ENCODE peak calls at places on chromosome 21, in five cellular contexts. One of them, this sample, is unnamed.

GRCh38 chr21:42526379-42526727 is 12.7 kb downstream of the SLC37A1 start:
- DNase-seq in brain microvascular endothelial cell: no peak
- DNase-seq in central memory CD4-positive, alpha-beta T cell: no peak
- DNase-seq in mucosa of descending colon: peak; percentile 89
- DNase-seq in anterior cingulate cortex: no peak
- DNase-seq in this sample: no peak

GRCh38 chr21:14864211-14865021 is 200.4 kb downstream of the NRIP1 start:
- DNase-seq in brain microvascular endothelial cell: peak; percentile 85
- DNase-seq in central memory CD4-positive, alpha-beta T cell: no peak
- DNase-seq in mucosa of descending colon: peak; percentile 71
- DNase-seq in anterior cingulate cortex: peak; percentile 52
- DNase-seq in this sample: peak; percentile 93

GRCh38 chr21:35257413-35257812 is 208.3 kb upstream of the RUNX1 start:
- DNase-seq in brain microvascular endothelial cell: peak; percentile 96
- DNase-seq in central memory CD4-positive, alpha-beta T cell: no peak
- DNase-seq in mucosa of descending colon: no peak
- DNase-seq in anterior cingulate cortex: no peak
- DNase-seq in this sample: no peak

GRCh38 chr21:32459972-32460371 is 47.5 kb downstream of the EVA1C start:
- DNase-seq in brain microvascular endothelial cell: no peak
- DNase-seq in central memory CD4-positive, alpha-beta T cell: no peak
- DNase-seq in mucosa of descending colon: no peak
- DNase-seq in anterior cingulate cortex: no peak
- DNase-seq in this sample: no peak

GRCh38 chr21:45069085-45069484 is 5.3 kb upstream of the ADARB1 start:
- DNase-seq in brain microvascular endothelial cell: no peak
- DNase-seq in central memory CD4-positive, alpha-beta T cell: no peak
- DNase-seq in mucosa of descending colon: no peak
- DNase-seq in anterior cingulate cortex: no peak
- DNase-seq in this sample: no peak

GRCh38 chr21:19553930-19554615 is 1150.5 kb upstream of the TMPRSS15 start:
- DNase-seq in brain microvascular endothelial cell: no peak
- DNase-seq in central memory CD4-positive, alpha-beta T cell: no peak
- DNase-seq in mucosa of descending colon: no peak
- DNase-seq in anterior cingulate cortex: no peak
- DNase-seq in this sample: no peak

GRCh38 chr21:41956926-41957729 is 3.3 kb upstream of the C2CD2 start:
- DNase-seq in brain microvascular endothelial cell: peak; percentile 69
- DNase-seq in central memory CD4-positive, alpha-beta T cell: no peak
- DNase-seq in mucosa of descending colon: no peak
- DNase-seq in anterior cingulate cortex: no peak
- DNase-seq in this sample: no peak

GRCh38 chr21:29656504-29657227 is 283.1 kb downstream of the GRIK1 start:
- DNase-seq in brain microvascular endothelial cell: peak; percentile 76
- DNase-seq in central memory CD4-positive, alpha-beta T cell: no peak
- DNase-seq in mucosa of descending colon: no peak
- DNase-seq in anterior cingulate cortex: no peak
- DNase-seq in this sample: no peak

GRCh38 chr21:46426313-46427046 is 32.2 kb upstream of the DIP2A start:
- DNase-seq in brain microvascular endothelial cell: no peak
- DNase-seq in central memory CD4-positive, alpha-beta T cell: no peak
- DNase-seq in mucosa of descending colon: peak; percentile 37
- DNase-seq in anterior cingulate cortex: no peak
- DNase-seq in this sample: no peak

GRCh38 chr21:45549670-45550463 is 7.6 kb upstream of the SLC19A1 start:
- DNase-seq in brain microvascular endothelial cell: no peak
- DNase-seq in central memory CD4-positive, alpha-beta T cell: no peak
- DNase-seq in mucosa of descending colon: peak; percentile 68
- DNase-seq in anterior cingulate cortex: no peak
- DNase-seq in this sample: no peak

GRCh38 chr21:36207577-36208320 is 51.1 kb downstream of the DOP1B start:
- DNase-seq in brain microvascular endothelial cell: peak; percentile 51
- DNase-seq in central memory CD4-positive, alpha-beta T cell: peak; percentile 1
- DNase-seq in mucosa of descending colon: no peak
- DNase-seq in anterior cingulate cortex: no peak
- DNase-seq in this sample: no peak

GRCh38 chr21:36647279-36648093 is 51.4 kb upstream of the SIM2 start:
- DNase-seq in brain microvascular endothelial cell: peak; percentile 80
- DNase-seq in central memory CD4-positive, alpha-beta T cell: no peak
- DNase-seq in mucosa of descending colon: no peak
- DNase-seq in anterior cingulate cortex: no peak
- DNase-seq in this sample: no peak

GRCh38 chr21:39651206-39651605 is 38.5 kb downstream of the B3GALT5 start:
- DNase-seq in brain microvascular endothelial cell: no peak
- DNase-seq in central memory CD4-positive, alpha-beta T cell: no peak
- DNase-seq in mucosa of descending colon: no peak
- DNase-seq in anterior cingulate cortex: no peak
- DNase-seq in this sample: no peak

GRCh38 chr21:25283720-25284119 is 323.6 kb downstream of the MRPL39 start:
- DNase-seq in brain microvascular endothelial cell: peak; percentile 5
- DNase-seq in central memory CD4-positive, alpha-beta T cell: peak; percentile 2
- DNase-seq in mucosa of descending colon: no peak
- DNase-seq in anterior cingulate cortex: no peak
- DNase-seq in this sample: no peak

GRCh38 chr21:42332557-42332956 is 17.3 kb upstream of the TFF3 start:
- DNase-seq in brain microvascular endothelial cell: no peak
- DNase-seq in central memory CD4-positive, alpha-beta T cell: no peak
- DNase-seq in mucosa of descending colon: no peak
- DNase-seq in anterior cingulate cortex: no peak
- DNase-seq in this sample: no peak

GRCh38 chr21:36193200-36193599 is 36.6 kb downstream of the DOP1B start:
- DNase-seq in brain microvascular endothelial cell: no peak
- DNase-seq in central memory CD4-positive, alpha-beta T cell: no peak
- DNase-seq in mucosa of descending colon: no peak
- DNase-seq in anterior cingulate cortex: no peak
- DNase-seq in this sample: no peak

GRCh38 chr21:35649186-35649585 is 411.1 kb downstream of the SETD4 start:
- DNase-seq in brain microvascular endothelial cell: peak; percentile 35
- DNase-seq in central memory CD4-positive, alpha-beta T cell: no peak
- DNase-seq in mucosa of descending colon: no peak
- DNase-seq in anterior cingulate cortex: no peak
- DNase-seq in this sample: no peak

GRCh38 chr21:17712887-17713286 is 100.2 kb upstream of the BTG3 start:
- DNase-seq in brain microvascular endothelial cell: no peak
- DNase-seq in central memory CD4-positive, alpha-beta T cell: no peak
- DNase-seq in mucosa of descending colon: no peak
- DNase-seq in anterior cingulate cortex: no peak
- DNase-seq in this sample: no peak

GRCh38 chr21:14382486-14382834 is 486 bp downstream of the HSPA13 start:
- DNase-seq in brain microvascular endothelial cell: peak; percentile 2
- DNase-seq in central memory CD4-positive, alpha-beta T cell: no peak
- DNase-seq in mucosa of descending colon: no peak
- DNase-seq in anterior cingulate cortex: no peak
- DNase-seq in this sample: no peak

GRCh38 chr21:22679207-22679606 is 1681.0 kb downstream of the NCAM2 start:
- DNase-seq in brain microvascular endothelial cell: no peak
- DNase-seq in central memory CD4-positive, alpha-beta T cell: no peak
- DNase-seq in mucosa of descending colon: peak; percentile 12
- DNase-seq in anterior cingulate cortex: no peak
- DNase-seq in this sample: no peak

GRCh38 chr21:36096398-36097290 is 26.8 kb downstream of the CBR1 start:
- DNase-seq in brain microvascular endothelial cell: no peak
- DNase-seq in central memory CD4-positive, alpha-beta T cell: no peak
- DNase-seq in mucosa of descending colon: no peak
- DNase-seq in anterior cingulate cortex: no peak
- DNase-seq in this sample: no peak

GRCh38 chr21:44551290-44552015 is at the start of gene KRTAP10-2:
- DNase-seq in brain microvascular endothelial cell: no peak
- DNase-seq in central memory CD4-positive, alpha-beta T cell: no peak
- DNase-seq in mucosa of descending colon: no peak
- DNase-seq in anterior cingulate cortex: no peak
- DNase-seq in this sample: no peak

GRCh38 chr21:42361286-42361685 is 5.0 kb downstream of the TFF1 start:
- DNase-seq in brain microvascular endothelial cell: no peak
- DNase-seq in central memory CD4-positive, alpha-beta T cell: no peak
- DNase-seq in mucosa of descending colon: no peak
- DNase-seq in anterior cingulate cortex: no peak
- DNase-seq in this sample: no peak

GRCh38 chr21:17479606-17480005 is 33.2 kb upstream of the CXADR start:
- DNase-seq in brain microvascular endothelial cell: no peak
- DNase-seq in central memory CD4-positive, alpha-beta T cell: no peak
- DNase-seq in mucosa of descending colon: no peak
- DNase-seq in anterior cingulate cortex: no peak
- DNase-seq in this sample: no peak

GRCh38 chr21:33039542-33039941 is 13.8 kb downstream of the OLIG2 start:
- DNase-seq in brain microvascular endothelial cell: no peak
- DNase-seq in central memory CD4-positive, alpha-beta T cell: no peak
- DNase-seq in mucosa of descending colon: no peak
- DNase-seq in anterior cingulate cortex: peak; percentile 52
- DNase-seq in this sample: peak; percentile 97

GRCh38 chr21:39083377-39084008 is 99.8 kb downstream of the PSMG1 start:
- DNase-seq in brain microvascular endothelial cell: no peak
- DNase-seq in central memory CD4-positive, alpha-beta T cell: no peak
- DNase-seq in mucosa of descending colon: peak; percentile 78
- DNase-seq in anterior cingulate cortex: no peak
- DNase-seq in this sample: no peak

GRCh38 chr21:36691539-36692124 is 7.3 kb upstream of the SIM2 start:
- DNase-seq in brain microvascular endothelial cell: no peak
- DNase-seq in central memory CD4-positive, alpha-beta T cell: no peak
- DNase-seq in mucosa of descending colon: no peak
- DNase-seq in anterior cingulate cortex: no peak
- DNase-seq in this sample: no peak

GRCh38 chr21:46218906-46219590 is 9.5 kb downstream of the LSS start:
- DNase-seq in brain microvascular endothelial cell: no peak
- DNase-seq in central memory CD4-positive, alpha-beta T cell: no peak
- DNase-seq in mucosa of descending colon: no peak
- DNase-seq in anterior cingulate cortex: no peak
- DNase-seq in this sample: no peak

GRCh38 chr21:37367758-37368535 is 1.4 kb downstream of the DYRK1A start:
- DNase-seq in brain microvascular endothelial cell: peak; percentile 13
- DNase-seq in central memory CD4-positive, alpha-beta T cell: peak; percentile 22
- DNase-seq in mucosa of descending colon: peak; percentile 67
- DNase-seq in anterior cingulate cortex: peak; percentile 34
- DNase-seq in this sample: no peak

GRCh38 chr21:16579538-16579937 is 849.8 kb downstream of the USP25 start:
- DNase-seq in brain microvascular endothelial cell: no peak
- DNase-seq in central memory CD4-positive, alpha-beta T cell: no peak
- DNase-seq in mucosa of descending colon: no peak
- DNase-seq in anterior cingulate cortex: no peak
- DNase-seq in this sample: peak; percentile 82

GRCh38 chr21:17051054-17051453 is 461.8 kb upstream of the CXADR start:
- DNase-seq in brain microvascular endothelial cell: no peak
- DNase-seq in central memory CD4-positive, alpha-beta T cell: no peak
- DNase-seq in mucosa of descending colon: no peak
- DNase-seq in anterior cingulate cortex: no peak
- DNase-seq in this sample: no peak

GRCh38 chr21:22728091-22728490 is 1729.9 kb downstream of the NCAM2 start:
- DNase-seq in brain microvascular endothelial cell: no peak
- DNase-seq in central memory CD4-positive, alpha-beta T cell: no peak
- DNase-seq in mucosa of descending colon: no peak
- DNase-seq in anterior cingulate cortex: no peak
- DNase-seq in this sample: no peak

GRCh38 chr21:37460196-37460595 is 93.6 kb downstream of the DYRK1A start:
- DNase-seq in brain microvascular endothelial cell: no peak
- DNase-seq in central memory CD4-positive, alpha-beta T cell: no peak
- DNase-seq in mucosa of descending colon: no peak
- DNase-seq in anterior cingulate cortex: no peak
- DNase-seq in this sample: no peak

GRCh38 chr21:31754561-31754960 is 22.6 kb upstream of the SCAF4 start:
- DNase-seq in brain microvascular endothelial cell: no peak
- DNase-seq in central memory CD4-positive, alpha-beta T cell: no peak
- DNase-seq in mucosa of descending colon: no peak
- DNase-seq in anterior cingulate cortex: no peak
- DNase-seq in this sample: no peak

GRCh38 chr21:45444385-45444784 is 39.4 kb downstream of the COL18A1 start:
- DNase-seq in brain microvascular endothelial cell: no peak
- DNase-seq in central memory CD4-positive, alpha-beta T cell: no peak
- DNase-seq in mucosa of descending colon: peak; percentile 37
- DNase-seq in anterior cingulate cortex: no peak
- DNase-seq in this sample: no peak

GRCh38 chr21:33949516-33950424 is 34.2 kb upstream of the ATP5PO start:
- DNase-seq in brain microvascular endothelial cell: no peak
- DNase-seq in central memory CD4-positive, alpha-beta T cell: peak; percentile 66
- DNase-seq in mucosa of descending colon: no peak
- DNase-seq in anterior cingulate cortex: no peak
- DNase-seq in this sample: no peak

GRCh38 chr21:36076878-36077658 is 7.2 kb downstream of the CBR1 start:
- DNase-seq in brain microvascular endothelial cell: no peak
- DNase-seq in central memory CD4-positive, alpha-beta T cell: no peak
- DNase-seq in mucosa of descending colon: no peak
- DNase-seq in anterior cingulate cortex: no peak
- DNase-seq in this sample: no peak

This sample was measured in globus pallidus.